ENCODE peak calls at places on chromosome 11, in five cellular contexts. U is pancreas; E is lung; O is CD4-positive, alpha-beta T cell; D is body of pancreas. M is an unnamed sample.

GRCh38 chr11:120182790-120183491 is 27.9 kb upstream of the OAF start:
- DNase-seq in E (peak), U (peak), D (peak), O (no peak), M (peak)

GRCh38 chr11:118892964-118893363 is 9.3 kb downstream of the CXCR5 start:
- DNase-seq in O (no peak), E (no peak), D (no peak), U (no peak), M (peak)

GRCh38 chr11:110092577-110093406 is at the start of gene ZC3H12C:
- DNase-seq in O (no peak), E (peak), U (peak), D (peak), M (peak)

GRCh38 chr11:83195176-83195531 is 1.6 kb downstream of the ANKRD42 start:
- DNase-seq in E (no peak), O (no peak), D (no peak), U (no peak), M (no peak)

GRCh38 chr11:26331911-26332571 is at the start of gene ANO3:
- DNase-seq in O (no peak), U (peak), E (peak), D (peak), M (peak)

GRCh38 chr11:102669664-102670063 is 35.9 kb downstream of the MMP27 start:
- DNase-seq in D (no peak), U (no peak), E (no peak), O (no peak), M (no peak)

GRCh38 chr11:122032317-122032716 is 83.7 kb downstream of the BLID start:
- DNase-seq in U (peak), E (no peak), O (no peak), D (no peak), M (no peak)

GRCh38 chr11:118615282-118615979 is 8.0 kb downstream of the PHLDB1 start:
- DNase-seq in O (no peak), U (no peak), E (no peak), D (peak), M (peak)

GRCh38 chr11:57597971-57598830 is 716 bp downstream of the SERPING1 start:
- DNase-seq in E (peak), U (peak), D (peak), O (no peak), M (no peak)

GRCh38 chr11:88293931-88294330 is 43.6 kb downstream of the CTSC start:
- DNase-seq in U (no peak), E (no peak), O (no peak), D (no peak), M (no peak)

GRCh38 chr11:126702165-126702738 is 298.3 kb downstream of the KIRREL3 start:
- DNase-seq in D (no peak), E (no peak), U (no peak), O (no peak), M (no peak)

GRCh38 chr11:61173456-61173855 is 12.2 kb upstream of the VPS37C start:
- DNase-seq in O (no peak), D (peak), E (no peak), U (no peak), M (no peak)

GRCh38 chr11:47641585-47642098 is 717 bp downstream of the MTCH2 start:
- DNase-seq in U (no peak), D (no peak), E (no peak), O (no peak), M (no peak)

GRCh38 chr11:133525976-133526375 is 6.3 kb downstream of the OPCML start:
- DNase-seq in O (no peak), E (no peak), D (no peak), U (no peak), M (no peak)

GRCh38 chr11:116698080-116698479 is 74.7 kb downstream of the BUD13 start:
- DNase-seq in E (peak), U (no peak), O (no peak), D (no peak), M (peak)

GRCh38 chr11:62816567-62816966 is 11.3 kb upstream of the NXF1 start:
- DNase-seq in E (no peak), D (no peak), U (no peak), O (no peak), M (no peak)

GRCh38 chr11:123386746-123387510 is 43.1 kb upstream of the GRAMD1B start:
- DNase-seq in D (no peak), U (no peak), E (no peak), O (no peak), M (no peak)

GRCh38 chr11:102497061-102497460 is 33.5 kb downstream of the MMP7 start:
- DNase-seq in D (no peak), U (no peak), E (no peak), O (no peak), M (no peak)

GRCh38 chr11:45959851-45960250 is 37.4 kb downstream of the LARGE2 start:
- DNase-seq in E (no peak), U (no peak), D (no peak), O (no peak), M (no peak)

GRCh38 chr11:26842883-26843282 is 121.0 kb upstream of the SLC5A12 start:
- DNase-seq in O (no peak), D (no peak), E (no peak), U (no peak), M (no peak)

GRCh38 chr11:1388763-1389102 is 1.0 kb upstream of the BRSK2 start:
- DNase-seq in E (no peak), O (no peak), U (no peak), D (no peak), M (no peak)

GRCh38 chr11:74255741-74256369 is 55.6 kb downstream of the P4HA3 start:
- DNase-seq in E (peak), U (peak), D (peak), O (peak), M (no peak)

GRCh38 chr11:74072286-74072685 is 63.4 kb upstream of the UCP3 start:
- DNase-seq in U (no peak), O (no peak), E (no peak), D (no peak), M (no peak)

GRCh38 chr11:59144096-59144495 is 1.4 kb downstream of the FAM111A start:
- DNase-seq in E (no peak), O (no peak), D (no peak), U (no peak), M (no peak)

DNA sequence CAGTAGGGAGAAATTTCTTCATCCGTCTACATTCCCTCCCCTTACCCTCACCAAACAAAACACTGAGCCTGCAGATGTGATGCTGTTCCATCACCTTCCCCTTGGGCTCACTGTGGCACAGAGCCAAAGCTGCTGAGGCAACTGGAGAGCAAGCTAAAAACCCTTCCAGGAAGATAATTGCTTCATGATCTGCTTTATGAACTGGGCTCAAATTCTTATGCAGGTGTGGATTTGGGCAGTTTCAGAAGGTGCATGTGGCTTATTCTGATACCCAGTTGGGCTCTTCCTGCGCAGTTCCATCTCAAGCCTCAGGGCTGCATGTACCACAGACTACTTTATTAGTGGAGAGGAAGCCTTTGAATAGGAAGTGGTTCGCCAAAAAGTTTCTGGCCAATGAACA is 58.3 kb downstream of the AAMDC start:
- DNase-seq in O (no peak), U (no peak), E (no peak), D (no peak), M (no peak)
- TF ChIP-seq CTCF in O (no peak), U (no peak), E (no peak), D (no peak), M (no peak)

GRCh38 chr11:44633641-44634040 is 68.2 kb downstream of the CD82 start:
- DNase-seq in O (no peak), U (no peak), E (peak), D (no peak), M (peak)
- TF ChIP-seq CTCF in O (no peak), U (no peak), E (no peak), D (no peak), M (peak)

GRCh38 chr11:9057888-9058287 is 33.5 kb downstream of the SCUBE2 start:
- DNase-seq in E (no peak), D (no peak), U (no peak), O (no peak), M (no peak)

GRCh38 chr11:9057032-9057431 is 34.4 kb downstream of the SCUBE2 start:
- DNase-seq in E (no peak), U (no peak), O (no peak), D (no peak), M (no peak)

GRCh38 chr11:9061807-9062206 is 29.6 kb downstream of the SCUBE2 start:
- DNase-seq in O (no peak), D (no peak), U (no peak), E (no peak), M (no peak)

GRCh38 chr11:9056467-9056866 is 34.9 kb downstream of the SCUBE2 start:
- DNase-seq in U (no peak), E (no peak), D (no peak), O (no peak), M (no peak)

GRCh38 chr11:9060700-9061111 is 30.7 kb downstream of the SCUBE2 start:
- DNase-seq in D (no peak), U (no peak), E (no peak), O (no peak), M (no peak)
- TF ChIP-seq CTCF in D (no peak), U (no peak), E (no peak), O (no peak), M (no peak)

DNA sequence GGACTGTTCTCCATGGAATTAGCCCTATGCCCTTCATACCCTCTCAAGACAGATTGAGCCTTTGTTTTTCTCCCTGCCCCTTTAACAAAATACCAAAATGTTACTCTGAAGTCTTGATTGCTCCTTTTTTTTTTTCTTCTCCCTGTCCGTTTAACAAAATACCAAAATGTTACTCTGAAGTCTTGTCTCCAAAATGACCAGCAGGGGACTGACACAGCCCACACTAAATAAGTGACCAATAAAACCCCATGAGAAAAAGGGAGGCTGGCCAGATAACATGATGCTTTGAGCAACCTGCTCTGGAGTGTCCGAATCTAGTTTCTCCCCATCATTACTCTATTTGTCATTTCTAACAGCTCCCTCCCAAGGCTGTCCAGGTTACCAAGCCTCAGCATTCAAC is 42.6 kb upstream of the SLC1A2 start:
- DNase-seq in E (no peak), O (no peak), D (no peak), U (no peak), M (no peak)
- TF ChIP-seq CTCF in E (no peak), O (no peak), D (no peak), U (no peak), M (peak)

M was measured in chondrocyte.